ENCODE peak calls at places on chromosomes 7 and 10, in ten cellular contexts. X is HCT116; O is HEK293T; E is AG08395; K is fibroblast of pulmonary artery; W is astrocyte of the spinal cord; J is GF-D8; Q is activated naive CD8-positive, alpha-beta T cell treated with anti-CD3 and anti-CD28 coated beads, Interleukin-2, amount 10 ng/mL, durations not matched to agents 7 days and 5 days; T is RCC 7860; U is AG08396. Z is an unnamed sample.

GRCh38 chr10:114499120-114499519 is 94.8 kb upstream of the AFAP1L2 start:
- DNase-seq in X (no peak), O (no peak), E (no peak), K (no peak), W (no peak), J (no peak), Q (no peak), T (no peak), U (no peak), Z (no peak)

GRCh38 chr10:74381291-74381885 is 230.4 kb downstream of the ADK start:
- DNase-seq in X (no peak), O (no peak), E (no peak), K (no peak), W (no peak), J (no peak), Q (no peak), T (no peak), U (no peak), Z (no peak)

GRCh38 chr7:39682042-39682441 is 58.7 kb downstream of the RALA start:
- DNase-seq in X (no peak), O (no peak), E (no peak), K (no peak), W (no peak), J (no peak), Q (no peak), T (no peak), U (no peak), Z (no peak)

GRCh38 chr10:6701289-6701688 is 121.2 kb upstream of the PRKCQ start:
- DNase-seq in X (no peak), O (no peak), E (no peak), K (no peak), W (no peak), J (no peak), Q (no peak), T (no peak), U (no peak), Z (no peak)

GRCh38 chr10:129583831-129584230 is 116.8 kb downstream of the MGMT start:
- DNase-seq in X (no peak), O (no peak), E (no peak), K (no peak), W (no peak), J (no peak), Q (no peak), T (no peak), U (no peak), Z (no peak)

GRCh38 chr7:69982197-69982596 is 383.9 kb downstream of the AUTS2 start:
- DNase-seq in X (no peak), O (no peak), E (peak), K (peak), W (peak), J (no peak), Q (no peak), T (no peak), U (no peak), Z (no peak)

GRCh38 chr10:101558671-101559595 is 29.1 kb downstream of the POLL start:
- DNase-seq in X (no peak), O (no peak), E (no peak), K (no peak), W (no peak), J (no peak), Q (no peak), T (no peak), U (no peak), Z (no peak)

GRCh38 chr7:86301301-86301700 is 342.4 kb upstream of the GRM3 start:
- DNase-seq in X (no peak), O (no peak), E (no peak), K (no peak), W (no peak), J (no peak), Q (no peak), T (no peak), U (no peak), Z (no peak)

GRCh38 chr10:35194471-35194870 is 67.8 kb downstream of the CREM start:
- DNase-seq in X (no peak), O (no peak), E (no peak), K (no peak), W (no peak), J (no peak), Q (no peak), T (no peak), U (no peak), Z (no peak)

GRCh38 chr7:139734395-139734794 is 43.4 kb downstream of the HIPK2 start:
- DNase-seq in X (no peak), O (no peak), E (peak), K (peak), W (peak), J (no peak), Q (no peak), T (peak), U (no peak), Z (no peak)

GRCh38 chr7:43113622-43114450 is 1.4 kb downstream of the HECW1 start:
- DNase-seq in X (no peak), O (no peak), E (no peak), K (no peak), W (no peak), J (no peak), Q (peak), T (no peak), U (peak), Z (peak)

GRCh38 chr10:132136689-132137088 is 50.1 kb upstream of the DPYSL4 start:
- DNase-seq in X (no peak), O (no peak), E (no peak), K (no peak), W (no peak), J (no peak), Q (no peak), T (no peak), U (no peak), Z (no peak)

GRCh38 chr10:43945908-43946307 is 297.2 kb upstream of the ZNF32 start:
- DNase-seq in X (no peak), O (no peak), E (no peak), K (no peak), W (no peak), J (no peak), Q (no peak), T (no peak), U (no peak), Z (no peak)

GRCh38 chr7:33671521-33672262 is 233.6 kb upstream of the BMPER start:
- DNase-seq in X (no peak), O (no peak), E (no peak), K (no peak), W (no peak), J (no peak), Q (no peak), T (no peak), U (no peak), Z (no peak)

GRCh38 chr10:100370976-100371706 is 24.1 kb downstream of the SCD start:
- DNase-seq in X (peak), O (peak), E (peak), K (peak), W (peak), J (no peak), Q (peak), T (peak), U (peak), Z (peak)

GRCh38 chr10:81872206-81872605 is 2.8 kb upstream of the NRG3 start:
- DNase-seq in X (no peak), O (no peak), E (no peak), K (peak), W (no peak), J (no peak), Q (no peak), T (peak), U (no peak), Z (no peak)

GRCh38 chr10:117163061-117163953 is 25.2 kb upstream of the VAX1 start:
- DNase-seq in X (no peak), O (peak), E (no peak), K (no peak), W (no peak), J (no peak), Q (peak), T (no peak), U (no peak), Z (no peak)

GRCh38 chr10:112184379-112184778 is 814 bp upstream of the GPAM start:
- DNase-seq in X (no peak), O (no peak), E (no peak), K (no peak), W (no peak), J (no peak), Q (no peak), T (no peak), U (no peak), Z (no peak)

GRCh38 chr10:36494386-36494785 is 631.0 kb upstream of the ANKRD30A start:
- DNase-seq in X (no peak), O (no peak), E (peak), K (peak), W (peak), J (no peak), Q (no peak), T (peak), U (peak), Z (peak)

GRCh38 chr7:19491821-19492452 is 216.9 kb downstream of the POLR1F start:
- DNase-seq in X (peak), O (peak), E (peak), K (peak), W (peak), J (no peak), Q (no peak), T (peak), U (peak), Z (no peak)

GRCh38 chr7:78018541-78019456 is 220.2 kb downstream of the PHTF2 start:
- DNase-seq in X (no peak), O (peak), E (peak), K (peak), W (peak), J (no peak), Q (no peak), T (peak), U (peak), Z (peak)

GRCh38 chr10:3636356-3637181 is 148.4 kb downstream of the KLF6 start:
- DNase-seq in X (peak), O (no peak), E (peak), K (no peak), W (no peak), J (no peak), Q (no peak), T (no peak), U (no peak), Z (no peak)

GRCh38 chr7:47968852-47969774 is 10.3 kb downstream of the HUS1 start:
- DNase-seq in X (peak), O (peak), E (peak), K (peak), W (peak), J (peak), Q (peak), T (peak), U (peak), Z (peak)

GRCh38 chr10:43905502-43906236 is 257.0 kb upstream of the ZNF32 start:
- DNase-seq in X (no peak), O (no peak), E (peak), K (peak), W (no peak), J (no peak), Q (no peak), T (no peak), U (peak), Z (peak)